ENCODE peak calls at places on chromosome 13, in four cellular contexts. One of them, this sample, is unnamed.
A peak's percentile ranks its signal among the peaks of the same experiment; 100 is the strongest.

GRCh38 chr13:98445340-98446233 is 131.3 kb downstream of the STK24 start:
- DNase-seq in breast epithelium: peak; percentile 50
- DNase-seq in upper lobe of right lung: peak; percentile 83
- DNase-seq in thoracic aorta: no peak
- DNase-seq in this sample: peak; percentile 68

GRCh38 chr13:40087021-40088002 is 431.9 kb downstream of the COG6 start:
- DNase-seq in upper lobe of right lung: no peak
- DNase-seq in thoracic aorta: no peak
- DNase-seq in breast epithelium: peak; percentile 29
- DNase-seq in this sample: no peak

GRCh38 chr13:29548722-29549446 is 46.6 kb downstream of the SLC7A1 start:
- DNase-seq in upper lobe of right lung: no peak
- DNase-seq in breast epithelium: no peak
- DNase-seq in thoracic aorta: no peak
- DNase-seq in this sample: no peak

GRCh38 chr13:55815458-55816033 is 1325.2 kb upstream of the PRR20A start:
- DNase-seq in thoracic aorta: no peak
- DNase-seq in upper lobe of right lung: no peak
- DNase-seq in breast epithelium: no peak
- DNase-seq in this sample: no peak

GRCh38 chr13:112450567-112451240 is 74.5 kb downstream of the SPACA7 start:
- DNase-seq in upper lobe of right lung: no peak
- DNase-seq in thoracic aorta: no peak
- DNase-seq in breast epithelium: no peak
- DNase-seq in this sample: no peak

GRCh38 chr13:101417043-101417406 is 717 bp upstream of the NALCN start:
- DNase-seq in breast epithelium: no peak
- DNase-seq in upper lobe of right lung: no peak
- DNase-seq in thoracic aorta: no peak
- DNase-seq in this sample: no peak

GRCh38 chr13:25034173-25034572 is 61.8 kb upstream of the PABPC3 start:
- DNase-seq in breast epithelium: no peak
- DNase-seq in thoracic aorta: no peak
- DNase-seq in upper lobe of right lung: no peak
- DNase-seq in this sample: no peak

GRCh38 chr13:19864018-19864338 is 529 bp upstream of the ZMYM5 start:
- DNase-seq in breast epithelium: no peak
- DNase-seq in upper lobe of right lung: peak; percentile 92
- DNase-seq in thoracic aorta: no peak
- DNase-seq in this sample: peak; percentile 78

GRCh38 chr13:93709511-93710244 is 483.1 kb downstream of the GPC6 start:
- DNase-seq in thoracic aorta: no peak
- DNase-seq in upper lobe of right lung: no peak
- DNase-seq in breast epithelium: no peak
- DNase-seq in this sample: no peak

GRCh38 chr13:112516218-112516617 is 71.7 kb downstream of the TUBGCP3 start:
- DNase-seq in thoracic aorta: no peak
- DNase-seq in breast epithelium: no peak
- DNase-seq in upper lobe of right lung: no peak
- DNase-seq in this sample: no peak

GRCh38 chr13:41099986-41100385 is 32.6 kb downstream of the KBTBD6 start:
- DNase-seq in thoracic aorta: no peak
- DNase-seq in upper lobe of right lung: no peak
- DNase-seq in breast epithelium: no peak
- DNase-seq in this sample: no peak

GRCh38 chr13:74444161-74444571 is 310.0 kb upstream of the KLF12 start:
- DNase-seq in upper lobe of right lung: no peak
- DNase-seq in breast epithelium: no peak
- DNase-seq in thoracic aorta: no peak
- DNase-seq in this sample: no peak

GRCh38 chr13:41296879-41297646 is 14.0 kb upstream of the NAA16 start:
- DNase-seq in breast epithelium: no peak
- DNase-seq in thoracic aorta: no peak
- DNase-seq in upper lobe of right lung: no peak
- DNase-seq in this sample: no peak

GRCh38 chr13:35961461-35962220 is 169.5 kb downstream of the DCLK1 start:
- DNase-seq in thoracic aorta: no peak
- DNase-seq in upper lobe of right lung: no peak
- DNase-seq in breast epithelium: no peak
- DNase-seq in this sample: no peak

GRCh38 chr13:47546265-47546962 is 454.7 kb downstream of the SUCLA2 start:
- DNase-seq in thoracic aorta: no peak
- DNase-seq in upper lobe of right lung: no peak
- DNase-seq in breast epithelium: no peak
- DNase-seq in this sample: no peak

GRCh38 chr13:26619321-26619720 is 61.8 kb downstream of the WASF3 start:
- DNase-seq in upper lobe of right lung: no peak
- DNase-seq in breast epithelium: no peak
- DNase-seq in thoracic aorta: no peak
- DNase-seq in this sample: no peak

GRCh38 chr13:65653548-65654078 is 1576.5 kb downstream of the PCDH9 start:
- DNase-seq in upper lobe of right lung: no peak
- DNase-seq in thoracic aorta: no peak
- DNase-seq in breast epithelium: no peak
- DNase-seq in this sample: no peak

GRCh38 chr13:98453254-98453843 is 123.6 kb downstream of the STK24 start:
- DNase-seq in breast epithelium: no peak
- DNase-seq in thoracic aorta: no peak
- DNase-seq in upper lobe of right lung: no peak
- DNase-seq in this sample: no peak

GRCh38 chr13:75425216-75426009 is 56.6 kb downstream of the TBC1D4 start:
- DNase-seq in upper lobe of right lung: no peak
- DNase-seq in thoracic aorta: no peak
- DNase-seq in breast epithelium: no peak
- DNase-seq in this sample: no peak

GRCh38 chr13:23909606-23910005 is 12.3 kb upstream of the C1QTNF9B start:
- DNase-seq in thoracic aorta: no peak
- DNase-seq in breast epithelium: no peak
- DNase-seq in upper lobe of right lung: no peak
- DNase-seq in this sample: no peak

GRCh38 chr13:44471686-44472085 is 98.1 kb downstream of the SERP2 start:
- DNase-seq in thoracic aorta: no peak
- DNase-seq in breast epithelium: no peak
- DNase-seq in upper lobe of right lung: no peak
- DNase-seq in this sample: no peak

GRCh38 chr13:41352935-41353801 is 42.1 kb downstream of the NAA16 start:
- DNase-seq in breast epithelium: no peak
- DNase-seq in upper lobe of right lung: no peak
- DNase-seq in thoracic aorta: no peak
- DNase-seq in this sample: no peak

GRCh38 chr13:26759907-26760834 is at the start of gene GPR12:
- DNase-seq in upper lobe of right lung: no peak
- DNase-seq in breast epithelium: no peak
- DNase-seq in thoracic aorta: no peak
- DNase-seq in this sample: no peak

GRCh38 chr13:54657588-54657987 is 1629.0 kb downstream of the OLFM4 start:
- DNase-seq in thoracic aorta: no peak
- DNase-seq in breast epithelium: no peak
- DNase-seq in upper lobe of right lung: no peak
- DNase-seq in this sample: no peak

GRCh38 chr13:27924529-27925141 is 4.8 kb downstream of the PDX1 start:
- DNase-seq in thoracic aorta: no peak
- DNase-seq in upper lobe of right lung: no peak
- DNase-seq in breast epithelium: no peak
- DNase-seq in this sample: no peak

GRCh38 chr13:38848360-38848759 is 142.3 kb downstream of the STOML3 start:
- DNase-seq in thoracic aorta: no peak
- DNase-seq in breast epithelium: no peak
- DNase-seq in upper lobe of right lung: no peak
- DNase-seq in this sample: no peak

GRCh38 chr13:41052441-41052840 is 8.9 kb upstream of the WBP4 start:
- DNase-seq in breast epithelium: no peak
- DNase-seq in thoracic aorta: no peak
- DNase-seq in upper lobe of right lung: no peak
- DNase-seq in this sample: no peak

GRCh38 chr13:107969551-107969950 is 245.8 kb downstream of the LIG4 start:
- DNase-seq in upper lobe of right lung: no peak
- DNase-seq in breast epithelium: no peak
- DNase-seq in thoracic aorta: no peak
- DNase-seq in this sample: no peak

GRCh38 chr13:51861728-51862300 is at the start of gene CCDC70:
- DNase-seq in upper lobe of right lung: no peak
- DNase-seq in breast epithelium: no peak
- DNase-seq in thoracic aorta: no peak
- DNase-seq in this sample: no peak

GRCh38 chr13:31145417-31145816 is 16.3 kb downstream of the HSPH1 start:
- DNase-seq in upper lobe of right lung: no peak
- DNase-seq in thoracic aorta: no peak
- DNase-seq in breast epithelium: no peak
- DNase-seq in this sample: no peak

DNA sequence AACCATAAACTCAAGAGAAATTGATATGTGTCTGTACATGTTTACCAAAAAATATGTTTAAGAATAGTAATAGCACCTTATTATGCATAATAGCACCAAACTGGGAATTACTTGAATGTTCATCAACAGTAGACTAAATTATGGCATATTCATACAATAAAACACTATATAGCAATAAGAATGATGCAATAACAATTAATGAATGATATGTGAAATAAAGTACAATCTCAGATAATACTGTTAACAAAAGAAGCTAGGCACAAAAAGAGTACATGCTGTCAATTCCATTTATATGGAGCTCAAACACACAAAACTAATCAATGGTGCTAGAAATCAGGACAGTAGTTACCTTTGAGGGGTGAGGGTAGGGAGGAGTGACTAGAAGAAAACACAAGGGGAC is 36.3 kb downstream of the ZC3H13 start:
- DNase-seq in thoracic aorta: no peak
- DNase-seq in upper lobe of right lung: no peak
- DNase-seq in breast epithelium: no peak
- DNase-seq in this sample: no peak
- H3K4me1 ChIP-seq in thoracic aorta: no peaks in the 10 kb centered on the region
- H3K4me1 ChIP-seq in upper lobe of right lung: no peaks in the 10 kb centered on the region
- H3K4me1 ChIP-seq in breast epithelium: no peaks in the 10 kb centered on the region
- H3K4me1 ChIP-seq in this sample: no peaks in the 10 kb centered on the region

DNA sequence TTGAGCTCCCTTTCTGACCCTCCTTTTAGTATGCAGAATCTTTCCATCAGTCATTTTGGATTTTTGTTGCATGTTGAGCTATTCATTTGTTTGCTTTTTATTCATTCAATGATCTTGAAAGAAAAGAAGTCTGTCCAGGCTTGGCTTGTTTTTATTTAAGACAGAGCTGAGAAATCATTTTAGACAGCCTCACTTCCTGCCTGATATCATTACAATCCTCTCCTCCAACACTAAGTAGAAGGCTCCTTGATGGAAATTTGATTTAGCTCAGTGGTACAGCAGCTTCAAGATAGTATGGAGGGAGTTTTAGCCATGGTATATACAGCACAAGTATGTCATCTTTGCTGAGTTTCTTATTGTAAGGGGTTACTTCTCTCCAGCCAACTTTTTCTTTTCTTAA is 28.4 kb downstream of the MBNL2 start:
- DNase-seq in breast epithelium: no peak
- DNase-seq in thoracic aorta: no peak
- DNase-seq in upper lobe of right lung: no peak
- DNase-seq in this sample: no peak
- H3K4me1 ChIP-seq in breast epithelium: peaks cover 12% of the 10 kb centered on the region
- H3K4me1 ChIP-seq in thoracic aorta: peaks cover 70% of the 10 kb centered on the region
- H3K4me1 ChIP-seq in upper lobe of right lung: peaks cover 55% of the 10 kb centered on the region
- H3K4me1 ChIP-seq in this sample: peaks cover 18% of the 10 kb centered on the region

GRCh38 chr13:97122381-97122996 is 99.6 kb upstream of the MBNL2 start:
- DNase-seq in upper lobe of right lung: no peak
- DNase-seq in thoracic aorta: no peak
- DNase-seq in breast epithelium: no peak
- DNase-seq in this sample: no peak

GRCh38 chr13:97120976-97121375 is 101.2 kb upstream of the MBNL2 start:
- DNase-seq in breast epithelium: no peak
- DNase-seq in upper lobe of right lung: no peak
- DNase-seq in thoracic aorta: no peak
- DNase-seq in this sample: no peak

GRCh38 chr13:97121894-97122293 is 100.2 kb upstream of the MBNL2 start:
- DNase-seq in breast epithelium: no peak
- DNase-seq in upper lobe of right lung: no peak
- DNase-seq in thoracic aorta: no peak
- DNase-seq in this sample: no peak

GRCh38 chr13:97117388-97117910 is 104.7 kb upstream of the MBNL2 start:
- DNase-seq in thoracic aorta: no peak
- DNase-seq in upper lobe of right lung: no peak
- DNase-seq in breast epithelium: no peak
- DNase-seq in this sample: no peak

GRCh38 chr13:97119899-97120745 is 102.0 kb upstream of the MBNL2 start:
- DNase-seq in thoracic aorta: no peak
- DNase-seq in upper lobe of right lung: no peak
- DNase-seq in breast epithelium: no peak
- DNase-seq in this sample: no peak
- H3K4me1 ChIP-seq in thoracic aorta: peaks cover 11% of the 10 kb centered on the region
- H3K4me1 ChIP-seq in upper lobe of right lung: peaks cover 41% of the 10 kb centered on the region
- H3K4me1 ChIP-seq in breast epithelium: peaks cover 6% of the 10 kb centered on the region
- H3K4me1 ChIP-seq in this sample: peaks cover 22% of the 10 kb centered on the region

DNA sequence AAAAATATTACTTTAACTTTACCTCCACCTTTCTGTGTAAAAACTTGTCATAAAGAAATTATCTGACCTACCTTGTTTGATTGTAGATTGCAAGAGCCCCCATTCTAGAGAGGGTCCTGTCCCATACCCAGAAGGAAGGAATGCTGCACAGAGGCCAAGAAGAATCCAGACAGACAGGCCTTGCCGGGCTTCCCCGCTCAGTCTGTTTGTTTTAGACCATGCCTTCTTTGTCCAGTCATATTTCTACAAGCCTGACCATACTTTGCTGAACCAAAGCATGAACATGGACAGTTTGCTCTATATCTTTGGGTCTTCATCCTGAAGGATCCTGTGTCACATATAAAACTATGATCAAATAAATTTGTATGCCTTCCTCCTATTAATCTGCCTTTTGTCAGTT is 95.8 kb upstream of the MYCBP2 start:
- DNase-seq in upper lobe of right lung: no peak
- DNase-seq in breast epithelium: no peak
- DNase-seq in thoracic aorta: no peak
- DNase-seq in this sample: no peak
- H3K4me1 ChIP-seq in upper lobe of right lung: no peaks in the 10 kb centered on the region
- H3K4me1 ChIP-seq in breast epithelium: no peaks in the 10 kb centered on the region
- H3K4me1 ChIP-seq in thoracic aorta: no peaks in the 10 kb centered on the region
- H3K4me1 ChIP-seq in this sample: peaks cover 2% of the 10 kb centered on the region

DNA sequence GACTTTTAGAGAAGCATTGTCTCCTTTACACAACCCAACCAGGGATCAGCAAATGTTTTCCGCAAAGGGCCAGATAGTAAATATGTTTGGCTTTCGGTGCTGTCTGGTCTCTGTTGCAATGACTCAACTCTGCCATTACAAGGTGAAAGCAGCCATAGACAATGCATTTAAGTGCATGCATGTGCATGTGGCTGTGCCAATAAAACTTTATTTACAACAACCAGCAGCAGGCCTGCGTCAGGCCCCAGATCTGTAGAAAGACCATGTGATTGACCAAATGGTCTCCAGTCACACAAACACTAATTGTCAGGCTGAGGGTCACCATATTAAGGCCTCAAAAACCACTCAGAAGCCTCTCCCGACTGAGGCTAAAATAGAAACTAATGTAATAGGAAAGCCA is 8.1 kb downstream of the RAB20 start:
- DNase-seq in upper lobe of right lung: no peak
- DNase-seq in breast epithelium: no peak
- DNase-seq in thoracic aorta: no peak
- DNase-seq in this sample: no peak
- H3K4me1 ChIP-seq in upper lobe of right lung: peaks cover 34% of the 10 kb centered on the region
- H3K4me1 ChIP-seq in breast epithelium: no peaks in the 10 kb centered on the region
- H3K4me1 ChIP-seq in thoracic aorta: peaks cover 4% of the 10 kb centered on the region
- H3K4me1 ChIP-seq in this sample: peaks cover 7% of the 10 kb centered on the region

This sample was measured in ovary.